ENCODE peak calls at places on chromosomes 3 and 15, in six cellular contexts. One of them, this sample, is unnamed.
A peak's percentile ranks its signal among the peaks of the same experiment; 100 is the strongest.

GRCh38 chr3:19645093-19645492 is 288.9 kb downstream of the EFHB start:
- DNase-seq in K562: no peak
- DNase-seq in thoracic aorta: no peak
- DNase-seq in CD4-positive, alpha-beta T cell: no peak
- DNase-seq in HCT116: no peak
- DNase-seq in CD4-positive, alpha-beta memory T cell: no peak
- DNase-seq in this sample: no peak

GRCh38 chr3:131221731-131222130 is 159.8 kb upstream of the NUDT16 start:
- DNase-seq in K562: no peak
- DNase-seq in thoracic aorta: no peak
- DNase-seq in CD4-positive, alpha-beta T cell: no peak
- DNase-seq in HCT116: no peak
- DNase-seq in CD4-positive, alpha-beta memory T cell: no peak
- DNase-seq in this sample: no peak

GRCh38 chr3:177753498-177754155 is 556.3 kb upstream of the TBL1XR1 start:
- DNase-seq in K562: no peak
- DNase-seq in thoracic aorta: no peak
- DNase-seq in CD4-positive, alpha-beta T cell: no peak
- DNase-seq in HCT116: no peak
- DNase-seq in CD4-positive, alpha-beta memory T cell: no peak
- DNase-seq in this sample: no peak

GRCh38 chr15:90141646-90142045 is 39.4 kb upstream of the IDH2 start:
- DNase-seq in K562: peak; percentile 55
- DNase-seq in thoracic aorta: no peak
- DNase-seq in CD4-positive, alpha-beta T cell: no peak
- DNase-seq in HCT116: no peak
- DNase-seq in CD4-positive, alpha-beta memory T cell: no peak
- DNase-seq in this sample: no peak

GRCh38 chr3:141337523-141337854 is 30.8 kb upstream of the ZBTB38 start:
- DNase-seq in K562: no peak
- DNase-seq in thoracic aorta: no peak
- DNase-seq in CD4-positive, alpha-beta T cell: no peak
- DNase-seq in HCT116: no peak
- DNase-seq in CD4-positive, alpha-beta memory T cell: no peak
- DNase-seq in this sample: no peak

GRCh38 chr15:86690566-86690965 is 610.9 kb downstream of the AGBL1 start:
- DNase-seq in K562: no peak
- DNase-seq in thoracic aorta: no peak
- DNase-seq in CD4-positive, alpha-beta T cell: no peak
- DNase-seq in HCT116: no peak
- DNase-seq in CD4-positive, alpha-beta memory T cell: no peak
- DNase-seq in this sample: no peak

GRCh38 chr3:66450389-66451022 is 50.3 kb downstream of the LRIG1 start:
- DNase-seq in K562: no peak
- DNase-seq in thoracic aorta: no peak
- DNase-seq in CD4-positive, alpha-beta T cell: no peak
- DNase-seq in HCT116: no peak
- DNase-seq in CD4-positive, alpha-beta memory T cell: no peak
- DNase-seq in this sample: no peak

GRCh38 chr3:50321146-50321843 is 1.2 kb downstream of the HYAL2 start:
- DNase-seq in K562: peak; percentile 90
- DNase-seq in thoracic aorta: no peak
- DNase-seq in CD4-positive, alpha-beta T cell: peak; percentile 78
- DNase-seq in HCT116: peak; percentile 84
- DNase-seq in CD4-positive, alpha-beta memory T cell: peak; percentile 83
- DNase-seq in this sample: peak; percentile 86

GRCh38 chr15:41511331-41512077 is 2.1 kb downstream of the LTK start:
- DNase-seq in K562: no peak
- DNase-seq in thoracic aorta: no peak
- DNase-seq in CD4-positive, alpha-beta T cell: no peak
- DNase-seq in HCT116: no peak
- DNase-seq in CD4-positive, alpha-beta memory T cell: no peak
- DNase-seq in this sample: no peak

GRCh38 chr3:144187531-144188230 is 216.1 kb downstream of the DIPK2A start:
- DNase-seq in K562: no peak
- DNase-seq in thoracic aorta: no peak
- DNase-seq in CD4-positive, alpha-beta T cell: no peak
- DNase-seq in HCT116: no peak
- DNase-seq in CD4-positive, alpha-beta memory T cell: no peak
- DNase-seq in this sample: no peak

GRCh38 chr3:113103588-113103987 is 107.8 kb upstream of the BOC start:
- DNase-seq in K562: no peak
- DNase-seq in thoracic aorta: no peak
- DNase-seq in CD4-positive, alpha-beta T cell: no peak
- DNase-seq in HCT116: no peak
- DNase-seq in CD4-positive, alpha-beta memory T cell: no peak
- DNase-seq in this sample: no peak

GRCh38 chr3:84601303-84601702 is 357.5 kb upstream of the CADM2 start:
- DNase-seq in K562: no peak
- DNase-seq in thoracic aorta: no peak
- DNase-seq in CD4-positive, alpha-beta T cell: no peak
- DNase-seq in HCT116: no peak
- DNase-seq in CD4-positive, alpha-beta memory T cell: no peak
- DNase-seq in this sample: no peak

GRCh38 chr3:44845528-44846520 is 15.9 kb upstream of the TMEM42 start:
- DNase-seq in K562: no peak
- DNase-seq in thoracic aorta: no peak
- DNase-seq in CD4-positive, alpha-beta T cell: no peak
- DNase-seq in HCT116: no peak
- DNase-seq in CD4-positive, alpha-beta memory T cell: no peak
- DNase-seq in this sample: peak; percentile 10

GRCh38 chr3:42078686-42079085 is 12.5 kb upstream of the TRAK1 start:
- DNase-seq in K562: no peak
- DNase-seq in thoracic aorta: no peak
- DNase-seq in CD4-positive, alpha-beta T cell: no peak
- DNase-seq in HCT116: no peak
- DNase-seq in CD4-positive, alpha-beta memory T cell: no peak
- DNase-seq in this sample: no peak

GRCh38 chr3:124786491-124787241 is 56.4 kb downstream of the UMPS start:
- DNase-seq in K562: no peak
- DNase-seq in thoracic aorta: no peak
- DNase-seq in CD4-positive, alpha-beta T cell: no peak
- DNase-seq in HCT116: peak; percentile 8
- DNase-seq in CD4-positive, alpha-beta memory T cell: no peak
- DNase-seq in this sample: no peak

GRCh38 chr15:81349271-81349670 is 24.7 kb downstream of the TMC3 start:
- DNase-seq in K562: no peak
- DNase-seq in thoracic aorta: no peak
- DNase-seq in CD4-positive, alpha-beta T cell: no peak
- DNase-seq in HCT116: no peak
- DNase-seq in CD4-positive, alpha-beta memory T cell: no peak
- DNase-seq in this sample: no peak

GRCh38 chr15:45958924-45959323 is 324.1 kb downstream of the SQOR start:
- DNase-seq in K562: no peak
- DNase-seq in thoracic aorta: no peak
- DNase-seq in CD4-positive, alpha-beta T cell: no peak
- DNase-seq in HCT116: no peak
- DNase-seq in CD4-positive, alpha-beta memory T cell: no peak
- DNase-seq in this sample: no peak

GRCh38 chr3:195041871-195042740 is 228.9 kb downstream of the XXYLT1 start:
- DNase-seq in K562: no peak
- DNase-seq in thoracic aorta: no peak
- DNase-seq in CD4-positive, alpha-beta T cell: no peak
- DNase-seq in HCT116: no peak
- DNase-seq in CD4-positive, alpha-beta memory T cell: no peak
- DNase-seq in this sample: no peak

DNA sequence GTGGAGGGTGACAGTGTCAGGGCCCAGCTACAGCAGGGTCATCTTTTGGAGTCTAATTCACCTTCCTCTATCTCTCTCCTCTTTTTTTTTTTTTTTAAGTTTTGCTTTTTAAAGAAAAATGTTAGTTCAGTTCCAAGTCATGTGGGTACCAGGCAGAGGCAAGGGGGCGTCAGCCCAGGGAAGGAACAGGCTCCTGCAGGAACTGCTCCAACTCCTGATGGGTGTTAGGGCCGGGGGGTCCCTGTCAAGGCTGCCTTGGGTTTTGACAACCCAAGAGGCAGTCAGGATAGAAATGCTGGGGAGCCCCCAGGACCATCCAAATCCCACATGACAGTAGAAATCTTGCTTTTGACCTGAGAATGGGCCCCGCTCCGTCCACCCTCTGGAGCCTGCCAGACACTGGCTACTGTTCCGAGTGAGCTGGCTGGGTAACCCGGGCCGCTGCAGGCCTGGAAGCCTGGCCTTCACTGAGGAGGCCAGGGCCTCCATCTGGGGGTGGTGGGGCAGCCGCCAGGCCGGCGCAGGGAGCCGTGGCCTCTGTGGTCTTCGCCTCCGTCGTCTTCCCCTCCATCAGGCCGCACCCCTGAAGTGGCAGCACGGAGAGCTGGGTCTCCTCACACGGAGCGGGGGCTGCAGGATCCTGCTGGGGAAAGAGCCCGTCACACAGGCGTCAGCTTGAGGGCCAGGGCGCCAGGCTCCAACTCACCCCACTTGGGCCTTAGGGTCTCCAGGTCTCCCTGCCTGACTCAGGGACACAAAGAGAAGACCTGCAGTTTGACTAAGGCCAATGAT is 24.2 kb downstream of the RNU5B-1 start:
- DNase-seq in K562: no peak
- DNase-seq in thoracic aorta: no peak
- DNase-seq in CD4-positive, alpha-beta T cell: no peak
- DNase-seq in HCT116: no peak
- DNase-seq in CD4-positive, alpha-beta memory T cell: no peak
- DNase-seq in this sample: no peak
- H3K27ac ChIP-seq in K562: no peak overlapping the region
- H3K27ac ChIP-seq in thoracic aorta: no peak overlapping the region
- H3K27ac ChIP-seq in CD4-positive, alpha-beta T cell: no peak overlapping the region
- H3K27ac ChIP-seq in HCT116: no peak overlapping the region
- H3K27ac ChIP-seq in CD4-positive, alpha-beta memory T cell: no peak overlapping the region
- H3K27ac ChIP-seq in this sample: no peak overlapping the region

GRCh38 chr3:54042259-54042823 is 80.0 kb upstream of the CACNA2D3 start:
- DNase-seq in K562: no peak
- DNase-seq in thoracic aorta: no peak
- DNase-seq in CD4-positive, alpha-beta T cell: no peak
- DNase-seq in HCT116: no peak
- DNase-seq in CD4-positive, alpha-beta memory T cell: no peak
- DNase-seq in this sample: no peak
- H3K27ac ChIP-seq in K562: no peak overlapping the region
- H3K27ac ChIP-seq in thoracic aorta: no peak overlapping the region
- H3K27ac ChIP-seq in CD4-positive, alpha-beta T cell: no peak overlapping the region
- H3K27ac ChIP-seq in HCT116: no peak overlapping the region
- H3K27ac ChIP-seq in CD4-positive, alpha-beta memory T cell: no peak overlapping the region
- H3K27ac ChIP-seq in this sample: no peak overlapping the region

DNA sequence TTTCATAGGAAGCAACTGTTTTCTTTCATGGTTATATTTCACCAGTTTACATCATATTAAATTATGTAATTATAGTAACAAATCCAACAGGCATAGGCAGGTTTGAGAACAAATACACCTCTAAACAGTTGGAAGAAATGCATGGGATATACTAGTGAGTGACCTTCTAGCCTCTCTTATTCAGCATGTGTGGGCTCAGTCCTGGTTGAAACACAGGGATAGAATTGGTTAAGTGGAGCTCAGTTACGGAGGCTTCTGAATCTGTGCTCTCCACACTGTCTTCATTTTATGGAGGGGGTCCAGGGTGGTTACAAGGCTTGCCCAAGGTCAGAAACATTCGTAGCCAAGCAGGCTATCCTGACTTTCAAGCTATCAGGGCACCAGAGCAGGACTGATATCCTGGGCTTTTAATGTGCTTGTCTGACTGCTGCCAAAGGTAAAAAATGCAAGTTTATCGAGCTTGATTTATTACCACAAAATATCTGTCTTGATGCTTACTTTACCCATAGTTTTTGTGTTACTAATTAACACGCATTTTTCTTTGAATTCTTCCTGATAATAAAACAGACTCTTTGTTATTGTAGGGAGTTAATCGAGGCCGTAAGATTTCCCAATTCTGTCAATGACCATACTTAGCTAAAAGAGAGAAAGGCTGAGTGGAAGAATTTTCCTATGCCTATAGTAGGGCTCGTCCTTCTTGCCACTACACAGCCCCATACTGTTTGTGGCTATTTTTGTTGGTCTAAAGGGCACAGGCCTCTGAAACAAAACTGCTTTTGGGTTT is 89.6 kb downstream of the FILIP1L start:
- DNase-seq in K562: no peak
- DNase-seq in thoracic aorta: no peak
- DNase-seq in CD4-positive, alpha-beta T cell: no peak
- DNase-seq in HCT116: no peak
- DNase-seq in CD4-positive, alpha-beta memory T cell: no peak
- DNase-seq in this sample: no peak
- H3K27ac ChIP-seq in K562: no peak overlapping the region
- H3K27ac ChIP-seq in thoracic aorta: peak overlapping the region; percentile 81
- H3K27ac ChIP-seq in CD4-positive, alpha-beta T cell: no peak overlapping the region
- H3K27ac ChIP-seq in HCT116: no peak overlapping the region
- H3K27ac ChIP-seq in CD4-positive, alpha-beta memory T cell: no peak overlapping the region
- H3K27ac ChIP-seq in this sample: no peak overlapping the region

GRCh38 chr15:75431250-75431649 is 20.2 kb downstream of the SIN3A start:
- DNase-seq in K562: no peak
- DNase-seq in thoracic aorta: no peak
- DNase-seq in CD4-positive, alpha-beta T cell: no peak
- DNase-seq in HCT116: no peak
- DNase-seq in CD4-positive, alpha-beta memory T cell: no peak
- DNase-seq in this sample: no peak
- H3K27ac ChIP-seq in K562: no peak overlapping the region
- H3K27ac ChIP-seq in thoracic aorta: no peak overlapping the region
- H3K27ac ChIP-seq in CD4-positive, alpha-beta T cell: no peak overlapping the region
- H3K27ac ChIP-seq in HCT116: no peak overlapping the region
- H3K27ac ChIP-seq in CD4-positive, alpha-beta memory T cell: no peak overlapping the region
- H3K27ac ChIP-seq in this sample: no peak overlapping the region

DNA sequence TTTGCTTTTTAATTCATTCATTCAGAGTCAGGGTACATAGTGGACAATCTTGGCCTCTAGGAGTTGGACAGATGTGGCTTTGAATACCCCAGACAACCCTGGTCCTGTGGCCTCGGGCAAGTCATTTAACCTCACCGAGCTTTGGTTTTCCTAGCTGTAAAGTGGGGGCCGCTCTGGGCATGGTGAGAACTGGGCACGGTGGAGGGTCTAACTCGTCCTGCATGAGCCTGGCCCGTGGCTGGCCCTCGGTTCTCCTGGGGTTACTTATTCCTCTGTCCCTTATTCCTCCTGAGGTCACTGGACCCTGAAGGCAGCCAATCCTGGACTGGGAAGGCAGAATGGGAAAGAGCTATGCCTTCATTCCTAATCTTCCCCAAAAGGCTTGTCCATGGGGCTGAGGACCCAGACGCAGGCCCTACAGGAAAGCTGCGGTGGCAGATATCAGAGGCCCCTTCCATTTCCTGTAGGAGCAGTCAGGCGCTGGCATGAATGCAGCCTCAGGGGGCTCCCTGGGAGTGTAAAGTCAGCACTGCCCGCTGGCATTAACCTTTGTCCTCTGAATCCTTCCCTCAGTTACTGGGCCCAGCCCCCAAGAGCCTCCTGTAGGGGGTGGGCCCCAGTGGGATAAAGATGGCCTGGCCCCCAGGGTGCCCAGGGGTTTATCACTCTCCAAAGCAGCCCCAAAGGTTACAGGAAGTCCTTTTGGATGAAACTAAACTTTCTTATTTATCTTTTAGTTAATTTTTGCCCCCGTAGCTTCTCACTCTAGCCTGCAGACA is 17.9 kb upstream of the SEC13 start:
- DNase-seq in K562: no peak
- DNase-seq in thoracic aorta: no peak
- DNase-seq in CD4-positive, alpha-beta T cell: no peak
- DNase-seq in HCT116: no peak
- DNase-seq in CD4-positive, alpha-beta memory T cell: no peak
- DNase-seq in this sample: no peak
- H3K27ac ChIP-seq in K562: no peak overlapping the region
- H3K27ac ChIP-seq in thoracic aorta: no peak overlapping the region
- H3K27ac ChIP-seq in CD4-positive, alpha-beta T cell: no peak overlapping the region
- H3K27ac ChIP-seq in HCT116: no peak overlapping the region
- H3K27ac ChIP-seq in CD4-positive, alpha-beta memory T cell: no peak overlapping the region
- H3K27ac ChIP-seq in this sample: no peak overlapping the region